ENCODE peak calls at places on chromosome X, in eight cellular contexts. J, D, A, B, C, S, L and E are unnamed samples.

GRCh38 chrX:17359500-17359899 is 15.5 kb upstream of the NHS start:
- DNase-seq in J (no peak), D (no peak), A (no peak), B (no peak), C (peak; percentile 62), S (no peak), L (no peak), E (no peak)

GRCh38 chrX:13069771-13070410 is 25.5 kb upstream of the FAM9C start:
- DNase-seq in J (no peak), D (no peak), A (peak; percentile 56), B (no peak), C (peak; percentile 53), S (no peak), L (no peak), E (no peak)

GRCh38 chrX:66760648-66761047 is 121.8 kb upstream of the EDA2R start:
- DNase-seq in J (no peak), D (no peak), A (no peak), B (no peak), C (no peak), S (no peak), L (no peak), E (no peak)

GRCh38 chrX:45696762-45697161 is 496.1 kb upstream of the DIPK2B start:
- DNase-seq in J (no peak), D (no peak), A (no peak), B (no peak), C (no peak), S (no peak), L (no peak), E (no peak)

GRCh38 chrX:55908685-55909212 is 191.2 kb downstream of the RRAGB start:
- DNase-seq in J (peak; percentile 4), D (no peak), A (no peak), B (peak; percentile 30), C (peak; percentile 1), S (no peak), L (no peak), E (peak; percentile 0)

GRCh38 chrX:54825716-54826428 is 18.3 kb downstream of the MAGED2 start:
- DNase-seq in J (no peak), D (no peak), A (peak; percentile 7), B (no peak), C (no peak), S (no peak), L (no peak), E (peak; percentile 56)

GRCh38 chrX:109826954-109827708 is 94.1 kb upstream of the ACSL4 start:
- DNase-seq in J (no peak), D (no peak), A (peak; percentile 89), B (no peak), C (peak; percentile 86), S (no peak), L (no peak), E (no peak)

GRCh38 chrX:89034679-89035078 is 287.7 kb downstream of the CPXCR1 start:
- DNase-seq in J (no peak), D (no peak), A (no peak), B (no peak), C (no peak), S (no peak), L (no peak), E (no peak)

GRCh38 chrX:155871934-155872333 is 9.2 kb upstream of the VAMP7 start:
- DNase-seq in J (no peak), D (no peak), A (no peak), B (no peak), C (no peak), S (no peak), L (no peak), E (no peak)

GRCh38 chrX:1476682-1477081 is 24.0 kb upstream of the ASMTL start:
- DNase-seq in J (no peak), D (no peak), A (no peak), B (no peak), C (no peak), S (no peak), L (no peak), E (no peak)

GRCh38 chrX:1477801-1478458 is 25.2 kb upstream of the ASMTL start:
- DNase-seq in J (no peak), D (no peak), A (no peak), B (no peak), C (no peak), S (no peak), L (no peak), E (no peak)

GRCh38 chrX:1477229-1477628 is 24.5 kb upstream of the ASMTL start:
- DNase-seq in J (no peak), D (no peak), A (no peak), B (no peak), C (no peak), S (no peak), L (no peak), E (no peak)

GRCh38 chrX:1472975-1473374 is 20.3 kb upstream of the ASMTL start:
- DNase-seq in J (no peak), D (no peak), A (no peak), B (no peak), C (no peak), S (no peak), L (no peak), E (no peak)

GRCh38 chrX:1475881-1476280 is 23.2 kb upstream of the ASMTL start:
- DNase-seq in J (no peak), D (no peak), A (no peak), B (no peak), C (no peak), S (no peak), L (peak; percentile 2), E (no peak)
- H3K4me1 ChIP-seq in J (no peaks in the 10 kb centered on the region), D (no peaks in the 10 kb centered on the region), A (no peaks in the 10 kb centered on the region), B (peaks cover under 1% of the 10 kb centered on the region), C (no peaks in the 10 kb centered on the region), S (no peaks in the 10 kb centered on the region), L (no peaks in the 10 kb centered on the region), E (peaks cover 78% of the 10 kb centered on the region)

DNA sequence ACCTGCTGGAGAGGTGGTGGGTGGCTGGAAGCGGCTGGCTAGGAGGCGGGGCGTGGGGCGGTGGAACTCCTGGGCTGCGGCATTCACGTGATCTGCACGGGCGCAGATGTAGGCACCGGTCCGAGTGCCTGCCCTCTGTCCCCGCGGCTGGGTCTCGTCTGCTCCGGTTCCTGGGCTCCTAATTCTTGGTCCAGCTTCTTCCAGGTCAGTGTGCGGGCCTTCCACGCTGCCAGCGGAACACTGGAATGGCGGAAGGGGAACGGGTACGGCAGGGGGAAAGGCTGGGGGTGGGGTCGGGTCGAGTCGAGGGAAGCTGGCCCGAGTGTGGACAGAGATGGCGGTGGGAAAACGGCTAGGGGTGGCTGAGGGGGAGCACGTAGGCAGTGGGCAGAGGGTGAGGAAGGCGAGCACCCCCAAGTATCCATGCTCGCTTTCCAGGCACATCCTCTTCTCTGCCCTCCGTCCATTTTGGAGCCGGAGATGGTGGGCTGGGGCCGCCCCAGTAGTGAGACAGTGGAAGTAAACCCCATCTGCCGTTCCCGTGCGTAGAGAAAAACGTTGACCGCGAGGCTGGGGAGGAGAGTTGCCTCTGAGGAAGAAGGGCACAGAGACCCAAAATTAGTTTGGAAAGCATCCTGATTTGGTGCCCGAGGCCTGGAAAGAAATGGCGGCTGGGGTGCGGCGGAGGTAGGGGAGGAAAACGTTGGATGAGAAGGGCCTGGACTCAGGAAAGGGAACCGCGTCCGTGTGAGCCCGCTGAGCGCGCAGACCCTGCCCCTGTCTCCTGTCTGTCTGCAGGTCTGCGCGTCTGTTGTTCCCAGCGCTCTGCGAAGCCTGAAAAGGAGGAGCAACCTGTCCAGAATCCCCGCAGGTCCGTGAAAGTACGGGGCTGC is at the start of gene TCEAL4:
- DNase-seq in J (peak; percentile 53), D (peak; percentile 54), A (no peak), B (peak; percentile 84), C (peak; percentile 12), S (peak; percentile 63), L (peak; percentile 72), E (peak; percentile 21)
- H3K27ac ChIP-seq in J (peak within 1 kb of the TSS; percentile 90), D (peak within 1 kb of the TSS; percentile 38), A (peak within 1 kb of the TSS; percentile 96), B (peak within 1 kb of the TSS; percentile 87), C (peak within 1 kb of the TSS; percentile 82), S (peak within 1 kb of the TSS; percentile 81), L (peak within 1 kb of the TSS; percentile 98), E (no peak within 1 kb of the TSS)

GRCh38 chrX:53398216-53398615 is 24.2 kb downstream of the SMC1A start:
- DNase-seq in J (no peak), D (no peak), A (no peak), B (no peak), C (no peak), S (no peak), L (no peak), E (no peak)

GRCh38 chrX:53403535-53403934 is 18.9 kb downstream of the SMC1A start:
- DNase-seq in J (no peak), D (no peak), A (no peak), B (no peak), C (no peak), S (no peak), L (no peak), E (no peak)
- H3K36me3 ChIP-seq in J (no peaks in the 10 kb centered on the region), D (peaks cover 25% of the 10 kb centered on the region), A (peaks cover 38% of the 10 kb centered on the region), B (peaks cover 68% of the 10 kb centered on the region), C (peaks cover 10% of the 10 kb centered on the region), S (peaks cover 93% of the 10 kb centered on the region), L (no peaks in the 10 kb centered on the region), E (peaks cover 41% of the 10 kb centered on the region)

GRCh38 chrX:38881066-38881465 is 79.8 kb downstream of the MID1IP1 start:
- DNase-seq in J (no peak), D (no peak), A (no peak), B (no peak), C (no peak), S (no peak), L (no peak), E (no peak)
- H3K4me1 ChIP-seq in J (no peaks in the 10 kb centered on the region), D (no peaks in the 10 kb centered on the region), A (no peaks in the 10 kb centered on the region), B (no peaks in the 10 kb centered on the region), C (no peaks in the 10 kb centered on the region), S (no peaks in the 10 kb centered on the region), L (no peaks in the 10 kb centered on the region), E (peaks cover 13% of the 10 kb centered on the region)

GRCh38 chrX:9646471-9647038 is 119.1 kb downstream of the GPR143 start:
- DNase-seq in J (no peak), D (no peak), A (peak; percentile 36), B (no peak), C (peak; percentile 48), S (no peak), L (no peak), E (no peak)

GRCh38 chrX:9647475-9647874 is 118.2 kb downstream of the GPR143 start:
- DNase-seq in J (peak; percentile 4), D (no peak), A (no peak), B (no peak), C (no peak), S (no peak), L (no peak), E (no peak)

GRCh38 chrX:9642270-9642995 is 123.2 kb downstream of the GPR143 start:
- DNase-seq in J (no peak), D (no peak), A (no peak), B (no peak), C (no peak), S (no peak), L (no peak), E (no peak)

GRCh38 chrX:9643807-9644206 is 121.8 kb downstream of the GPR143 start:
- DNase-seq in J (no peak), D (no peak), A (no peak), B (no peak), C (no peak), S (no peak), L (no peak), E (no peak)

DNA sequence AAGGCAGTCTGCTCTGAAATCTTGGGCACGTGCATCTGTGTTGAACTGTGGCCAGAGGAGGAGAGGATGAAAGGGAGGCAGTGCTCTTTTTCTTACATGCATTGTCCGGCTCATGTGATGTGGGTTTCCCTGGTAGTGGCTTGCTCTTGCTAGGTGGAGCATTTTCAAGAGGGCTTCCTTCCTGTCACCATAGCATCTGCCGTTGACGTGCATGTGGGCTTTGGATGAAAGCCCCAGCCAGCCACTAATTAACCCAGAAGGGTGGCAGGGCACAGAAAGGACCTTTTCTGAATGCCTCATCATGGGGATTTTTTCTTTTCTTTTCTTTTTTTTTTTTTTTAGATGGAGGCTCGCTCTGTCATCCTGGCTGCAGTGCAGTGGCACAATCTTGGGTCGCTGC is 121.3 kb downstream of the GPR143 start:
- DNase-seq in J (no peak), D (no peak), A (no peak), B (no peak), C (no peak), S (no peak), L (peak; percentile 38), E (peak; percentile 8)
- H3K27ac ChIP-seq in J (no peak overlapping the region), D (no peak overlapping the region), A (no peak overlapping the region), B (no peak overlapping the region), C (no peak overlapping the region), S (no peak overlapping the region), L (no peak overlapping the region), E (no peak overlapping the region)